ENCODE peak calls at places on chromosome 14, in ten cellular contexts. E is activated naive CD4-positive, alpha-beta T cell; X is activated CD8-positive, alpha-beta T cell treated with anti-CD3 and anti-CD28 coated beads for 36 hours; B is A172; Q is stimulated activated CD4-positive, alpha-beta T cell treated with anti-CD3 and anti-CD28 coated beads, Interleukin-12 subunit alpha, Interleukin-12 subunit beta, amount 100 ng/mL, for 48 hours; T is hypothalamus; Y is cerebellar cortex; Z is T-helper 17 cell; U is ELF-1; J is activated B cell treated with CpG ODN at 0.5 μM for 24 hours. S is an unnamed sample.

GRCh38 chr14:69606816-69607215 is 4.6 kb upstream of the SUSD6 start:
- DNase-seq in Q (no peak), E (no peak), J (no peak), B (no peak), Z (no peak), U (no peak), T (no peak), X (no peak), Y (no peak), S (no peak)

GRCh38 chr14:70707138-70708038 is 65.7 kb downstream of the TTC9 start:
- DNase-seq in T (no peak), E (no peak), X (peak; percentile 39), Y (no peak), Q (no peak), J (no peak), U (no peak), B (peak; percentile 76), Z (no peak), S (no peak)

GRCh38 chr14:81269100-81269978 is 48.6 kb upstream of the GTF2A1 start:
- DNase-seq in Y (peak; percentile 61), T (no peak), Z (no peak), B (peak; percentile 62), U (peak; percentile 69), J (no peak), Q (peak; percentile 35), E (no peak), X (peak; percentile 28), S (no peak)

GRCh38 chr14:95496690-95497241 is 19.7 kb downstream of the SYNE3 start:
- DNase-seq in B (no peak), X (no peak), T (no peak), E (no peak), Z (no peak), U (peak; percentile 45), J (no peak), Q (no peak), Y (no peak), S (no peak)

GRCh38 chr14:56244138-56244789 is 126.1 kb downstream of the PELI2 start:
- DNase-seq in Y (peak; percentile 51), U (no peak), X (no peak), Z (no peak), Q (no peak), B (no peak), J (no peak), E (no peak), T (no peak), S (no peak)

GRCh38 chr14:47675489-47676300 is at the start of gene MDGA2:
- DNase-seq in B (no peak), J (no peak), Z (no peak), Q (no peak), X (peak; percentile 34), Y (peak; percentile 27), T (peak; percentile 73), E (no peak), U (peak; percentile 77), S (peak; percentile 95)

GRCh38 chr14:50859296-50859624 is 12.6 kb upstream of the ABHD12B start:
- DNase-seq in X (no peak), T (no peak), J (no peak), Y (no peak), U (no peak), B (no peak), Z (no peak), Q (no peak), E (no peak), S (peak; percentile 27)

GRCh38 chr14:100030441-100031153 is 34.6 kb upstream of the EVL start:
- DNase-seq in T (no peak), Q (no peak), E (no peak), J (no peak), X (no peak), Z (no peak), U (no peak), Y (no peak), B (peak; percentile 50), S (no peak)

GRCh38 chr14:51453869-51454268 is 197.8 kb upstream of the FRMD6 start:
- DNase-seq in Y (peak; percentile 20), Q (no peak), U (no peak), J (no peak), Z (no peak), E (no peak), T (no peak), X (no peak), B (peak; percentile 35), S (peak; percentile 37)

GRCh38 chr14:58947816-58948440 is 240.5 kb upstream of the DAAM1 start:
- DNase-seq in E (no peak), Q (no peak), Y (peak; percentile 38), Z (no peak), B (no peak), T (peak; percentile 12), J (no peak), X (peak; percentile 18), U (no peak), S (no peak)

GRCh38 chr14:74945261-74945851 is 10.0 kb downstream of the PGF start:
- DNase-seq in Z (no peak), Q (peak; percentile 46), Y (peak; percentile 33), X (peak; percentile 59), B (no peak), E (no peak), T (peak; percentile 23), U (peak; percentile 85), J (no peak), S (no peak)

GRCh38 chr14:86153480-86153879 is 623.5 kb downstream of the FLRT2 start:
- DNase-seq in E (no peak), T (no peak), B (no peak), Q (no peak), U (peak; percentile 1), X (no peak), J (no peak), Z (no peak), Y (no peak), S (no peak)